ENCODE peak calls at places on chromosomes 11 and 22, in seven cellular contexts. K is mucosa of descending colon, Y is body of pancreas, R is H9, P is cardiac muscle cell, Q is GM23338, C is OCI-LY7. N is an unnamed sample.

GRCh38 chr11:1043563-1044096 is 7.1 kb upstream of the MUC6 start:
- DNase-seq in K (peak; percentile 22), Y (peak; percentile 47), R (no peak), P (no peak), Q (no peak), C (no peak), N (no peak)

GRCh38 chr11:1502971-1503707 is 16.6 kb upstream of the MOB2 start:
- DNase-seq in K (no peak), Y (no peak), R (no peak), P (no peak), Q (no peak), C (no peak), N (peak; percentile 14)

GRCh38 chr11:45435706-45436105 is 149.6 kb upstream of the SYT13 start:
- DNase-seq in K (no peak), Y (no peak), R (no peak), P (no peak), Q (no peak), C (no peak), N (no peak)

GRCh38 chr11:72039108-72039850 is 40.6 kb downstream of the IL18BP start:
- DNase-seq in K (peak; percentile 83), Y (peak; percentile 88), R (no peak), P (peak; percentile 27), Q (peak; percentile 19), C (peak; percentile 62), N (no peak)

GRCh38 chr11:131488208-131488607 is 117.8 kb downstream of the NTM start:
- DNase-seq in K (no peak), Y (no peak), R (no peak), P (no peak), Q (no peak), C (no peak), N (no peak)

GRCh38 chr11:76455331-76455730 is 10.5 kb downstream of the EMSY start:
- DNase-seq in K (no peak), Y (no peak), R (peak; percentile 83), P (peak; percentile 60), Q (peak; percentile 98), C (no peak), N (no peak)

GRCh38 chr22:48288541-48288940 is 1526.1 kb downstream of the TBC1D22A start:
- DNase-seq in K (no peak), Y (no peak), R (no peak), P (no peak), Q (no peak), C (no peak), N (no peak)

GRCh38 chr11:133153031-133153430 is 379.3 kb downstream of the OPCML start:
- DNase-seq in K (no peak), Y (no peak), R (no peak), P (peak; percentile 14), Q (peak; percentile 51), C (no peak), N (no peak)

GRCh38 chr11:111698852-111699559 is 67.2 kb downstream of the PPP2R1B start:
- DNase-seq in K (no peak), Y (no peak), R (no peak), P (no peak), Q (no peak), C (no peak), N (no peak)

GRCh38 chr11:64866173-64866491 is 12.3 kb downstream of the EHD1 start:
- DNase-seq in K (no peak), Y (no peak), R (no peak), P (no peak), Q (no peak), C (no peak), N (no peak)
- H3K4me1 ChIP-seq in K (peaks cover 51% of the 10 kb centered on the region), Y (peaks cover 31% of the 10 kb centered on the region), R (no peaks in the 10 kb centered on the region), P (peaks cover 57% of the 10 kb centered on the region), Q (peaks cover 23% of the 10 kb centered on the region), C (peaks cover 100% of the 10 kb centered on the region), N (peaks cover 41% of the 10 kb centered on the region)

GRCh38 chr11:121226415-121227263 is 65.9 kb upstream of the SC5D start:
- DNase-seq in K (no peak), Y (no peak), R (no peak), P (no peak), Q (no peak), C (no peak), N (no peak)

GRCh38 chr11:121231576-121232278 is 60.8 kb upstream of the SC5D start:
- DNase-seq in K (no peak), Y (peak; percentile 23), R (no peak), P (no peak), Q (no peak), C (no peak), N (peak; percentile 80)

GRCh38 chr11:121235057-121235456 is 57.5 kb upstream of the SC5D start:
- DNase-seq in K (no peak), Y (no peak), R (no peak), P (no peak), Q (no peak), C (no peak), N (peak; percentile 66)

GRCh38 chr11:121225402-121225801 is 67.2 kb upstream of the SC5D start:
- DNase-seq in K (no peak), Y (no peak), R (no peak), P (no peak), Q (no peak), C (no peak), N (no peak)

DNA sequence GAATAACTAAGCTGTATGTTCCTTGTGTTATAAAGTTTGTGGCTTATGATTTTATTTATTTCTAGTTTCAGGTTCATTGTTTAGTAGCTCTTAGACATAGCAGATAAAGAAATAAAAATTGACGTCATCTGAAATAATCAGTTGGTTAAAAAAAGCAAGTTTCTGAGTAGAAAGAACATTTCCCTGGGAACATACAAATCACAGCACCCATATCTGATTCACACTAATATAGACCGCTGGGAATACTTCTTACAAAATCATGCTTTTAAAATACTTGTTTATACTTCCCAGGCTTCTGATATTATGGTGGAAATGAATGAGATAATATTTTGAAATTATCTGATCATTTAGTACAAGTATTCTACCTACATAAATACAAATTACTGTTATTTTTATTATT is 63.1 kb upstream of the SC5D start:
- DNase-seq in K (no peak), Y (no peak), R (no peak), P (no peak), Q (no peak), C (no peak), N (no peak)
- H3K4me1 ChIP-seq in K (no peaks in the 10 kb centered on the region), Y (peaks cover 9% of the 10 kb centered on the region), R (peaks cover 2% of the 10 kb centered on the region), P (peaks cover 18% of the 10 kb centered on the region), Q (peaks cover 5% of the 10 kb centered on the region), C (no peaks in the 10 kb centered on the region), N (peaks cover 42% of the 10 kb centered on the region)

DNA sequence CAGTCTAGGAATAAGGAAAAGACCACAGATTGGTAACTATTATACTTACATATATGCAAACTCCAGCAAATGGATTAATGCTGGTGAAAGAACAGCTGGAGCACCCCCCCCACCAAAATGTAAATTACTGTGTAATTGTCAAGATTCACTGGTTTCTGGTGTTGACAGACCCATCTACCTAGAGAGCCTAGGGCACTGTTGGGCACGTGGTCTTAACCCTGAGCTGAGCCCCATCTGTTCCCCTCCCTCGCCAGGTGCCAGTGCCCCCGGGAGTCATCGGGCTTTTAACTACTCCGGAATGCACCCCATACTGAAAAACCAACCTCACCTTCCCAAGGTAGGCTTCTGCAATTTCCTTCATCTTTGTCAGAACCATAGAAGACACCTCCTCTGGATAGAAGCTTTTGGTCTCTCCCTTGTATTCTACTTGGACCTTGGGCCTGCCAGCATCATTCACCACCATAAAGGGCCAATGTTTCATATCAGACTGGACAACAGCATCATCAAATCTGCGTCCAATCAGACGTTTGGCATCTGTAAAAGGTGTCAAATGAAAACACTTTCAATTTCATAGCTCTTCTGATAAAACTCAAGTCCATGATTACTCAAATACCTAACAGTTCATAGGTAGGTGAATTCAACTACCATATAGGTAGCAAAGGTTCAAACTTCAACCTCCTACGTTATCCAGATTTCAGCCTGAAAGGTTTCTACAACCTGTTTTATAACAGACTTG is 1.5 kb downstream of the HSPA8 start:
- DNase-seq in K (no peak), Y (no peak), R (no peak), P (no peak), Q (no peak), C (peak; percentile 42), N (no peak)
- H3K4me1 ChIP-seq in K (peaks cover 33% of the 10 kb centered on the region), Y (peaks cover 72% of the 10 kb centered on the region), R (no peaks in the 10 kb centered on the region), P (peaks cover 33% of the 10 kb centered on the region), Q (peaks cover 35% of the 10 kb centered on the region), C (peaks cover 56% of the 10 kb centered on the region), N (no peaks in the 10 kb centered on the region)

DNA sequence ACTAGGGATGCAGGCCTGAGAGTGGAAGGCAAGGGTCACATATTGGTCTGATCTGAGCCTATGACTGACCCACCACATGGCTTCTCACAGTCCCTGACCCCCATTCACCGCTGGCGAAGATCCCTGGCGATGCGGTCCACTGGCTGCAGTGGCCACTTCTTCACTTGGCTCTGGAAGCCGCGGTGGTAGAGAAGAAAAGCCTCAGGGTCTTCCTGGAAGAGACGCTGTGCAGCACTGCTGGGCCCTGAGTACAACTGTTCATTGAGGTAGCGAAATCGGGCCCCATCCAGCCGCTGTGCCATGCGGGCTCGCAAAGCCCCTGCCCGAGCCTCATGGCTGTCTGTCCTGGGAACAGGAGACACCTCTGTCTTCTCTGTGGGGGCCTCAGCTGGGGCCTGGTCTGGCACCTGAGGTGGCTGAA is 2.4 kb downstream of the RRP8 start:
- DNase-seq in K (no peak), Y (no peak), R (no peak), P (no peak), Q (no peak), C (no peak), N (no peak)
- H3K4me1 ChIP-seq in K (peaks cover 18% of the 10 kb centered on the region), Y (peaks cover 36% of the 10 kb centered on the region), R (peaks cover 3% of the 10 kb centered on the region), P (peaks cover 34% of the 10 kb centered on the region), Q (peaks cover 9% of the 10 kb centered on the region), C (peaks cover 28% of the 10 kb centered on the region), N (peaks cover 5% of the 10 kb centered on the region)

GRCh38 chr11:66593303-66593635 is 284 bp downstream of the CCS start:
- DNase-seq in K (no peak), Y (peak; percentile 10), R (no peak), P (no peak), Q (peak; percentile 8), C (no peak), N (no peak)
- H3K4me1 ChIP-seq in K (peaks cover 24% of the 10 kb centered on the region), Y (peaks cover 32% of the 10 kb centered on the region), R (no peaks in the 10 kb centered on the region), P (peaks cover 7% of the 10 kb centered on the region), Q (peaks cover 10% of the 10 kb centered on the region), C (peaks cover 29% of the 10 kb centered on the region), N (no peaks in the 10 kb centered on the region)

GRCh38 chr22:29003975-29004646 is 57.5 kb downstream of the C22orf31 start:
- DNase-seq in K (no peak), Y (peak; percentile 68), R (peak; percentile 72), P (no peak), Q (peak; percentile 67), C (no peak), N (no peak)

GRCh38 chr22:29004647-29005371 is 56.8 kb downstream of the C22orf31 start:
- DNase-seq in K (peak; percentile 60), Y (peak; percentile 86), R (peak; percentile 80), P (no peak), Q (peak; percentile 88), C (no peak), N (peak; percentile 70)

GRCh38 chr22:29006346-29006745 is 55.3 kb downstream of the C22orf31 start:
- DNase-seq in K (no peak), Y (no peak), R (no peak), P (no peak), Q (no peak), C (no peak), N (no peak)

GRCh38 chr22:29002603-29003002 is 59.0 kb downstream of the C22orf31 start:
- DNase-seq in K (no peak), Y (peak; percentile 48), R (no peak), P (no peak), Q (no peak), C (no peak), N (no peak)

DNA sequence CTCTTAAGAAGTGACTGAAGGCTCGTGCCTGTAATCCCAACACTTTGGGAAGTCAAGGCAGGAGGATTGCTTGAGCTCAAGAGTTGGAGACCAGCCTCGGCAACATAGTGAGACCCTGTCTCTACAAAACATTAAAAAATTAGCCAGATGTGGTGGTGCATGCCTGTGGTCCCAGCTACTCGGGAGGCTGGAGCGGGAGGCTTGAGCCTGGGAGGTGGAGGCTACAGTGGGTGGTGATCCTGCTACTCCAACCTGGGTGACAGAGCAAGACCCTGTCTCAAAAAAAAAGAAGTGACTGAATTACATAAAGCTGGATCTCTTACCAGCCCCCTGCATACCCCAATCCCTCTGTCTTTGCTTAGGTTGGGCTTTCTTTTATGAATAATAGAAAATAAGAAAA is 58.1 kb downstream of the C22orf31 start:
- DNase-seq in K (no peak), Y (no peak), R (no peak), P (no peak), Q (no peak), C (no peak), N (no peak)
- H3K4me1 ChIP-seq in K (peaks cover 6% of the 10 kb centered on the region), Y (peaks cover 62% of the 10 kb centered on the region), R (peaks cover 19% of the 10 kb centered on the region), P (peaks cover 79% of the 10 kb centered on the region), Q (peaks cover 70% of the 10 kb centered on the region), C (no peaks in the 10 kb centered on the region), N (no peaks in the 10 kb centered on the region)

N was measured in right lobe of liver.